ENCODE peak calls at places on chromosomes 16 and 17, in eight cellular contexts. U is NCI-H1105; L is cardiac septum; S is stimulated activated CD4-positive, alpha-beta T cell treated with anti-CD3 and anti-CD28 coated beads, Interleukin-4, amount 100 ng/mL, for 1 hour; M is activated T-helper 1 cell treated with anti-CD3 and anti-CD28 coated beads, Interleukin-2, amount 50 U/mL, for 16 hours; Z is CD8-positive, alpha-beta memory T cell; N is NCI-H146; B is kidney tubule cell. R is an unnamed sample.

GRCh38 chr17:31058958-31059357 is 35.8 kb upstream of the NF1 start:
- DNase-seq in U (no peak), L (no peak), S (no peak), M (no peak), Z (no peak), N (no peak), B (no peak), R (no peak)

GRCh38 chr16:84044108-84044488 is 1.5 kb upstream of the SLC38A8 start:
- DNase-seq in U (no peak), L (no peak), S (no peak), M (no peak), Z (no peak), N (peak), B (peak), R (peak)

GRCh38 chr16:54511181-54511731 is 224.7 kb upstream of the IRX3 start:
- DNase-seq in U (no peak), L (no peak), S (no peak), M (no peak), Z (no peak), N (no peak), B (no peak), R (no peak)

GRCh38 chr17:7219812-7220592 is at the start of the genes ACADVL and DLG4:
- DNase-seq in U (peak), L (peak), S (peak), M (peak), Z (peak), N (peak), B (peak), R (peak)

GRCh38 chr17:56819431-56820145 is 14.1 kb downstream of the C17orf67 start:
- DNase-seq in U (peak), L (no peak), S (peak), M (peak), Z (peak), N (peak), B (peak), R (peak)

GRCh38 chr16:89870440-89870839 is 3.0 kb upstream of the TCF25 start:
- DNase-seq in U (no peak), L (no peak), S (no peak), M (no peak), Z (no peak), N (no peak), B (no peak), R (no peak)

GRCh38 chr17:5019475-5019956 is 15.7 kb downstream of the SLC52A1 start:
- DNase-seq in U (no peak), L (no peak), S (peak), M (no peak), Z (no peak), N (no peak), B (no peak), R (peak)

GRCh38 chr16:67526149-67526732 is 2.4 kb upstream of the RIPOR1 start:
- DNase-seq in U (no peak), L (no peak), S (no peak), M (no peak), Z (no peak), N (no peak), B (peak), R (no peak)

GRCh38 chr16:84794626-84795025 is 25.2 kb upstream of the CRISPLD2 start:
- DNase-seq in U (no peak), L (no peak), S (no peak), M (no peak), Z (no peak), N (no peak), B (no peak), R (peak)

GRCh38 chr17:43754947-43755346 is 3.6 kb downstream of the SOST start:
- DNase-seq in U (no peak), L (no peak), S (no peak), M (no peak), Z (no peak), N (no peak), B (no peak), R (no peak)

GRCh38 chr17:47905221-47905733 is 9.2 kb downstream of the SP2 start:
- DNase-seq in U (no peak), L (no peak), S (no peak), M (no peak), Z (no peak), N (no peak), B (peak), R (no peak)

GRCh38 chr17:61504697-61505096 is 52.5 kb downstream of the TBX4 start:
- DNase-seq in U (no peak), L (no peak), S (no peak), M (no peak), Z (no peak), N (no peak), B (peak), R (no peak)

GRCh38 chr17:16926061-16926511 is 45.8 kb downstream of the TNFRSF13B start:
- DNase-seq in U (no peak), L (peak), S (no peak), M (no peak), Z (no peak), N (no peak), B (no peak), R (no peak)

GRCh38 chr17:77738666-77739531 is 219.6 kb upstream of the TNRC6C start:
- DNase-seq in U (no peak), L (no peak), S (no peak), M (no peak), Z (no peak), N (no peak), B (no peak), R (no peak)

GRCh38 chr17:50129946-50130777 is at the start of gene SAMD14:
- DNase-seq in U (no peak), L (no peak), S (no peak), M (no peak), Z (peak), N (peak), B (peak), R (peak)

GRCh38 chr16:58464047-58464915 is 35.7 kb upstream of the NDRG4 start:
- DNase-seq in U (no peak), L (no peak), S (peak), M (no peak), Z (no peak), N (peak), B (peak), R (peak)

GRCh38 chr17:75034236-75034908 is 12.4 kb downstream of the ATP5PD start:
- DNase-seq in U (peak), L (peak), S (peak), M (peak), Z (peak), N (peak), B (peak), R (peak)

GRCh38 chr16:88681084-88681680 is 5.1 kb downstream of the SNAI3 start:
- DNase-seq in U (no peak), L (no peak), S (no peak), M (no peak), Z (no peak), N (no peak), B (peak), R (peak)

GRCh38 chr16:69925311-69925710 is 25.8 kb upstream of the CLEC18A start:
- DNase-seq in U (no peak), L (peak), S (no peak), M (no peak), Z (no peak), N (no peak), B (no peak), R (no peak)

GRCh38 chr17:7745748-7746470 is 28.4 kb downstream of the DNAH2 start:
- DNase-seq in U (no peak), L (peak), S (no peak), M (no peak), Z (no peak), N (no peak), B (peak), R (peak)

R was measured in DMS53.